ENCODE peak calls at places on chromosomes 7 and 10, in six cellular contexts. H, U, F, L, K and B are unnamed samples.

GRCh38 chr10:26714816-26715487 is 17.5 kb downstream of the PDSS1 start:
- DNase-seq in L (no peak), H (no peak), F (no peak), K (no peak), U (no peak), B (no peak)

GRCh38 chr10:100907175-100907574 is 5.6 kb upstream of the SLF2 start:
- DNase-seq in F (no peak), K (no peak), H (no peak), U (no peak), L (peak), B (no peak)

GRCh38 chr10:100209303-100209702 is 20.1 kb downstream of the CHUK start:
- DNase-seq in F (peak), L (no peak), K (no peak), H (no peak), U (no peak), B (no peak)

GRCh38 chr10:67549390-67549789 is 146.6 kb downstream of the CTNNA3 start:
- DNase-seq in L (no peak), U (no peak), F (no peak), H (no peak), K (no peak), B (no peak)

GRCh38 chr10:6924166-6924565 is 344.1 kb upstream of the PRKCQ start:
- DNase-seq in L (no peak), F (no peak), H (no peak), U (no peak), K (no peak), B (no peak)

GRCh38 chr7:80078159-80078731 is 56.4 kb upstream of the GNAI1 start:
- DNase-seq in F (no peak), H (no peak), U (no peak), K (no peak), L (peak), B (peak)

GRCh38 chr10:1241973-1242935 is 186.1 kb downstream of the WDR37 start:
- DNase-seq in H (no peak), L (no peak), F (no peak), K (no peak), U (no peak), B (no peak)

GRCh38 chr10:124683816-124684215 is 60.4 kb downstream of the FAM53B start:
- DNase-seq in F (no peak), L (peak), H (no peak), U (no peak), K (no peak), B (no peak)

GRCh38 chr7:142876991-142877910 is 8.3 kb downstream of the TRPV6 start:
- DNase-seq in L (no peak), F (no peak), K (peak), H (no peak), U (no peak), B (no peak)

GRCh38 chr10:93420091-93420490 is 62.0 kb downstream of the MYOF start:
- DNase-seq in K (no peak), L (no peak), F (peak), U (no peak), H (no peak), B (no peak)